ENCODE peak calls at places on chromosomes 11 and 22, in ten cellular contexts. One of them, this sample, is unnamed.

GRCh38 chr11:34468209-34468841 is 29.6 kb downstream of the CAT start:
- DNase-seq in upper lobe of right lung: no peak
- DNase-seq in H9: peak; percentile 54
- DNase-seq in neural progenitor cell: peak; percentile 42
- DNase-seq in lower lobe of right lung: no peak
- DNase-seq in cardiac muscle cell: peak; percentile 45
- DNase-seq in psoas muscle: no peak
- DNase-seq in OCI-LY7: peak; percentile 23
- DNase-seq in K562: peak; percentile 40
- DNase-seq in CD8-positive, alpha-beta T cell: no peak
- DNase-seq in this sample: peak; percentile 35

GRCh38 chr11:113401718-113402117 is 14.1 kb downstream of the ANKK1 start:
- DNase-seq in H9: no peak
- DNase-seq in psoas muscle: peak; percentile 89
- DNase-seq in cardiac muscle cell: peak; percentile 36
- DNase-seq in OCI-LY7: no peak
- DNase-seq in lower lobe of right lung: peak; percentile 80
- DNase-seq in upper lobe of right lung: peak; percentile 89
- DNase-seq in K562: no peak
- DNase-seq in neural progenitor cell: no peak
- DNase-seq in CD8-positive, alpha-beta T cell: no peak
- DNase-seq in this sample: peak; percentile 65

GRCh38 chr11:17722000-17722643 is 2.8 kb downstream of the MYOD1 start:
- DNase-seq in psoas muscle: peak; percentile 75
- DNase-seq in H9: peak; percentile 73
- DNase-seq in upper lobe of right lung: no peak
- DNase-seq in K562: peak; percentile 41
- DNase-seq in OCI-LY7: no peak
- DNase-seq in CD8-positive, alpha-beta T cell: no peak
- DNase-seq in lower lobe of right lung: no peak
- DNase-seq in cardiac muscle cell: peak; percentile 30
- DNase-seq in neural progenitor cell: peak; percentile 70
- DNase-seq in this sample: no peak

GRCh38 chr11:128289048-128289447 is 298.3 kb downstream of the ETS1 start:
- DNase-seq in lower lobe of right lung: no peak
- DNase-seq in H9: no peak
- DNase-seq in OCI-LY7: no peak
- DNase-seq in psoas muscle: no peak
- DNase-seq in neural progenitor cell: no peak
- DNase-seq in K562: no peak
- DNase-seq in upper lobe of right lung: no peak
- DNase-seq in cardiac muscle cell: no peak
- DNase-seq in CD8-positive, alpha-beta T cell: no peak
- DNase-seq in this sample: no peak

GRCh38 chr22:37639771-37640590 is 512 bp downstream of the SH3BP1 start:
- DNase-seq in neural progenitor cell: peak; percentile 50
- DNase-seq in upper lobe of right lung: no peak
- DNase-seq in CD8-positive, alpha-beta T cell: no peak
- DNase-seq in psoas muscle: no peak
- DNase-seq in K562: peak; percentile 54
- DNase-seq in cardiac muscle cell: no peak
- DNase-seq in OCI-LY7: peak; percentile 53
- DNase-seq in H9: peak; percentile 58
- DNase-seq in lower lobe of right lung: no peak
- DNase-seq in this sample: no peak

GRCh38 chr11:44737222-44737621 is 10.5 kb downstream of the TSPAN18 start:
- DNase-seq in OCI-LY7: no peak
- DNase-seq in CD8-positive, alpha-beta T cell: no peak
- DNase-seq in lower lobe of right lung: no peak
- DNase-seq in H9: no peak
- DNase-seq in psoas muscle: no peak
- DNase-seq in cardiac muscle cell: no peak
- DNase-seq in neural progenitor cell: no peak
- DNase-seq in K562: no peak
- DNase-seq in upper lobe of right lung: no peak
- DNase-seq in this sample: no peak

GRCh38 chr11:42172441-42172840 is 713.0 kb upstream of the LRRC4C start:
- DNase-seq in cardiac muscle cell: no peak
- DNase-seq in K562: no peak
- DNase-seq in OCI-LY7: no peak
- DNase-seq in lower lobe of right lung: no peak
- DNase-seq in H9: no peak
- DNase-seq in neural progenitor cell: no peak
- DNase-seq in upper lobe of right lung: no peak
- DNase-seq in psoas muscle: no peak
- DNase-seq in CD8-positive, alpha-beta T cell: no peak
- DNase-seq in this sample: no peak

GRCh38 chr11:33564856-33565453 is 135.7 kb downstream of the C11orf91 start:
- DNase-seq in K562: no peak
- DNase-seq in OCI-LY7: no peak
- DNase-seq in neural progenitor cell: no peak
- DNase-seq in lower lobe of right lung: no peak
- DNase-seq in upper lobe of right lung: no peak
- DNase-seq in psoas muscle: no peak
- DNase-seq in CD8-positive, alpha-beta T cell: no peak
- DNase-seq in cardiac muscle cell: no peak
- DNase-seq in H9: peak; percentile 45
- DNase-seq in this sample: no peak

GRCh38 chr11:134358165-134358852 is 26.5 kb downstream of the GLB1L2 start:
- DNase-seq in neural progenitor cell: no peak
- DNase-seq in K562: no peak
- DNase-seq in psoas muscle: peak; percentile 27
- DNase-seq in upper lobe of right lung: peak; percentile 49
- DNase-seq in OCI-LY7: no peak
- DNase-seq in H9: no peak
- DNase-seq in cardiac muscle cell: no peak
- DNase-seq in lower lobe of right lung: no peak
- DNase-seq in CD8-positive, alpha-beta T cell: no peak
- DNase-seq in this sample: no peak

GRCh38 chr11:93662177-93662575 is 694 bp downstream of the CEP295 start:
- DNase-seq in K562: no peak
- DNase-seq in psoas muscle: no peak
- DNase-seq in cardiac muscle cell: no peak
- DNase-seq in lower lobe of right lung: no peak
- DNase-seq in H9: no peak
- DNase-seq in upper lobe of right lung: no peak
- DNase-seq in CD8-positive, alpha-beta T cell: no peak
- DNase-seq in neural progenitor cell: no peak
- DNase-seq in OCI-LY7: peak; percentile 34
- DNase-seq in this sample: no peak

GRCh38 chr22:27435839-27436581 is 365.5 kb downstream of the MN1 start:
- DNase-seq in H9: no peak
- DNase-seq in lower lobe of right lung: no peak
- DNase-seq in OCI-LY7: no peak
- DNase-seq in K562: no peak
- DNase-seq in cardiac muscle cell: peak; percentile 86
- DNase-seq in psoas muscle: peak; percentile 68
- DNase-seq in CD8-positive, alpha-beta T cell: no peak
- DNase-seq in neural progenitor cell: peak; percentile 77
- DNase-seq in upper lobe of right lung: no peak
- DNase-seq in this sample: no peak

GRCh38 chr11:14956111-14956510 is 16.0 kb downstream of the CALCA start:
- DNase-seq in cardiac muscle cell: no peak
- DNase-seq in H9: no peak
- DNase-seq in psoas muscle: no peak
- DNase-seq in CD8-positive, alpha-beta T cell: no peak
- DNase-seq in K562: no peak
- DNase-seq in OCI-LY7: no peak
- DNase-seq in neural progenitor cell: no peak
- DNase-seq in lower lobe of right lung: no peak
- DNase-seq in upper lobe of right lung: no peak
- DNase-seq in this sample: no peak

GRCh38 chr22:31754813-31755212 is 994 bp downstream of the DEPDC5 start:
- DNase-seq in CD8-positive, alpha-beta T cell: no peak
- DNase-seq in cardiac muscle cell: no peak
- DNase-seq in neural progenitor cell: no peak
- DNase-seq in H9: no peak
- DNase-seq in K562: no peak
- DNase-seq in upper lobe of right lung: no peak
- DNase-seq in lower lobe of right lung: no peak
- DNase-seq in OCI-LY7: no peak
- DNase-seq in psoas muscle: no peak
- DNase-seq in this sample: no peak

GRCh38 chr22:19962246-19962908 is 20.8 kb upstream of the TXNRD2 start:
- DNase-seq in neural progenitor cell: peak; percentile 95
- DNase-seq in OCI-LY7: peak; percentile 90
- DNase-seq in upper lobe of right lung: peak; percentile 88
- DNase-seq in K562: peak; percentile 97
- DNase-seq in H9: peak; percentile 97
- DNase-seq in CD8-positive, alpha-beta T cell: no peak
- DNase-seq in psoas muscle: peak; percentile 75
- DNase-seq in lower lobe of right lung: peak; percentile 85
- DNase-seq in cardiac muscle cell: peak; percentile 83
- DNase-seq in this sample: peak; percentile 91

GRCh38 chr11:32963721-32964120 is 52.0 kb upstream of the DEPDC7 start:
- DNase-seq in H9: no peak
- DNase-seq in neural progenitor cell: no peak
- DNase-seq in OCI-LY7: no peak
- DNase-seq in upper lobe of right lung: no peak
- DNase-seq in lower lobe of right lung: no peak
- DNase-seq in CD8-positive, alpha-beta T cell: no peak
- DNase-seq in cardiac muscle cell: no peak
- DNase-seq in K562: no peak
- DNase-seq in psoas muscle: no peak
- DNase-seq in this sample: no peak

GRCh38 chr11:90476442-90477007 is 253.7 kb upstream of the CHORDC1 start:
- DNase-seq in H9: peak; percentile 31
- DNase-seq in cardiac muscle cell: peak; percentile 12
- DNase-seq in upper lobe of right lung: no peak
- DNase-seq in lower lobe of right lung: no peak
- DNase-seq in OCI-LY7: peak; percentile 13
- DNase-seq in psoas muscle: no peak
- DNase-seq in neural progenitor cell: peak; percentile 58
- DNase-seq in CD8-positive, alpha-beta T cell: no peak
- DNase-seq in K562: no peak
- DNase-seq in this sample: no peak

GRCh38 chr22:41263704-41264103 is 22.3 kb downstream of the RANGAP1 start:
- DNase-seq in H9: no peak
- DNase-seq in cardiac muscle cell: no peak
- DNase-seq in CD8-positive, alpha-beta T cell: no peak
- DNase-seq in K562: no peak
- DNase-seq in neural progenitor cell: no peak
- DNase-seq in lower lobe of right lung: no peak
- DNase-seq in psoas muscle: no peak
- DNase-seq in OCI-LY7: no peak
- DNase-seq in upper lobe of right lung: no peak
- DNase-seq in this sample: no peak

GRCh38 chr11:85647078-85647477 is 689 bp upstream of the TMEM126A start:
- DNase-seq in neural progenitor cell: no peak
- DNase-seq in K562: no peak
- DNase-seq in OCI-LY7: no peak
- DNase-seq in psoas muscle: no peak
- DNase-seq in CD8-positive, alpha-beta T cell: no peak
- DNase-seq in cardiac muscle cell: no peak
- DNase-seq in lower lobe of right lung: no peak
- DNase-seq in upper lobe of right lung: no peak
- DNase-seq in H9: no peak
- DNase-seq in this sample: no peak

GRCh38 chr11:65100674-65101350 is 4.8 kb downstream of the VPS51 start:
- DNase-seq in neural progenitor cell: no peak
- DNase-seq in H9: no peak
- DNase-seq in CD8-positive, alpha-beta T cell: no peak
- DNase-seq in K562: no peak
- DNase-seq in upper lobe of right lung: no peak
- DNase-seq in cardiac muscle cell: peak; percentile 80
- DNase-seq in lower lobe of right lung: no peak
- DNase-seq in OCI-LY7: no peak
- DNase-seq in psoas muscle: no peak
- DNase-seq in this sample: no peak
- TF ChIP-seq CTCF in neural progenitor cell: no peak
- TF ChIP-seq CTCF in H9: peak; percentile 36
- TF ChIP-seq CTCF in CD8-positive, alpha-beta T cell: no peak
- TF ChIP-seq CTCF in K562: peak; percentile 18
- TF ChIP-seq CTCF in upper lobe of right lung: no peak
- TF ChIP-seq CTCF in cardiac muscle cell: peak; percentile 16
- TF ChIP-seq CTCF in lower lobe of right lung: no peak
- TF ChIP-seq CTCF in OCI-LY7: peak; percentile 45
- TF ChIP-seq CTCF in psoas muscle: no peak
- TF ChIP-seq CTCF in this sample: no peak

DNA sequence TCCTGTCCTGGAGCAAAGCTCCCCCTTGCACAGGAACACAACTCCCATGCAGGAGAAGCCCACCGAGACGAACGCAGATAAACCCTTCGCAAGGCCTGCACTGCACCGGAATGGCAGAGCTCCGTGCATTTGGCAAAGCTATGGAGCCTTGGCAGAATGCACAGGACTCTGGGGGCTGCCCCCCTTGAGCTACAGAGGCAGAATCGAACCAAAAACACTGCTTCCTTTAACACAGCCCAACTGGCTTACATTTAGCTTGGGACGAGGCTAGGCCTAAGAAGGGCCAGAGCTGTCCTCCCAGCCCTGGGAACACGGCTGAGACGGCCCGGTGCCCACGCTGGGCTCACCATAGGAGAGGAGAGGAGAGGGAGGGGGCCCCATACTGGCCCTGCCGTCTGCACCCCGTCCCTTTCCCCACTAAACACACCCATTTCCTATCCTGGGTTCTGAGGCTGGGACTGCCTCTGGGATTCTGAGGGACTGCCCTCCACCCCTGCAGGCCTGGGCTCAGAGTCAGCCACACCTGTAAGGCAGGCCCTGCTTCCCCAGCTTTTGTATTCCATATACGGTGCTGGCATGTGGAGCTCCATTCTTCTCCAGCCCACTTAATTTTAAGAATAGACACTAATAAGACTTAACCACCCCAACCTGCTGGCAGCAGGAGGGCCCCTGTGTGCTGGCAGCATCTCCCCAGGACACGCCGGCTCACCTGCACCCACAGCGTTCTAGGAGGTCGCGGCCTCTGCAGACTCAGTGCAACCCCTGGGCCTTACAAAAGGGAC is 32.9 kb downstream of the PPM1F start:
- DNase-seq in lower lobe of right lung: no peak
- DNase-seq in CD8-positive, alpha-beta T cell: no peak
- DNase-seq in neural progenitor cell: peak; percentile 46
- DNase-seq in OCI-LY7: no peak
- DNase-seq in upper lobe of right lung: no peak
- DNase-seq in cardiac muscle cell: no peak
- DNase-seq in K562: no peak
- DNase-seq in H9: no peak
- DNase-seq in psoas muscle: peak; percentile 28
- DNase-seq in this sample: no peak
- H3K27ac ChIP-seq in lower lobe of right lung: no peak overlapping the region
- H3K27ac ChIP-seq in CD8-positive, alpha-beta T cell: no peak overlapping the region
- H3K27ac ChIP-seq in neural progenitor cell: peak overlapping the region; percentile 34
- H3K27ac ChIP-seq in OCI-LY7: no peak overlapping the region
- H3K27ac ChIP-seq in upper lobe of right lung: no peak overlapping the region
- H3K27ac ChIP-seq in cardiac muscle cell: peak overlapping the region; percentile 48
- H3K27ac ChIP-seq in K562: no peak overlapping the region
- H3K27ac ChIP-seq in H9: no peak overlapping the region
- H3K27ac ChIP-seq in psoas muscle: no peak overlapping the region
- H3K27ac ChIP-seq in this sample: no peak overlapping the region

GRCh38 chr11:100948936-100949335 is 180.7 kb downstream of the PGR start:
- DNase-seq in H9: no peak
- DNase-seq in neural progenitor cell: no peak
- DNase-seq in CD8-positive, alpha-beta T cell: no peak
- DNase-seq in K562: no peak
- DNase-seq in lower lobe of right lung: no peak
- DNase-seq in cardiac muscle cell: peak; percentile 40
- DNase-seq in OCI-LY7: no peak
- DNase-seq in psoas muscle: no peak
- DNase-seq in upper lobe of right lung: no peak
- DNase-seq in this sample: no peak
- H3K4me1 ChIP-seq in H9: no peaks in the 10 kb centered on the region
- H3K4me1 ChIP-seq in neural progenitor cell: no peaks in the 10 kb centered on the region
- H3K4me1 ChIP-seq in CD8-positive, alpha-beta T cell: no peaks in the 10 kb centered on the region
- H3K4me1 ChIP-seq in K562: no peaks in the 10 kb centered on the region
- H3K4me1 ChIP-seq in lower lobe of right lung: no peaks in the 10 kb centered on the region
- H3K4me1 ChIP-seq in cardiac muscle cell: no peaks in the 10 kb centered on the region
- H3K4me1 ChIP-seq in OCI-LY7: no peaks in the 10 kb centered on the region
- H3K4me1 ChIP-seq in psoas muscle: no peaks in the 10 kb centered on the region
- H3K4me1 ChIP-seq in upper lobe of right lung: no peaks in the 10 kb centered on the region
- H3K4me1 ChIP-seq in this sample: no peaks in the 10 kb centered on the region

GRCh38 chr11:70144262-70144661 is 58.8 kb upstream of the FADD start:
- DNase-seq in H9: no peak
- DNase-seq in OCI-LY7: no peak
- DNase-seq in psoas muscle: no peak
- DNase-seq in lower lobe of right lung: no peak
- DNase-seq in cardiac muscle cell: no peak
- DNase-seq in CD8-positive, alpha-beta T cell: no peak
- DNase-seq in neural progenitor cell: no peak
- DNase-seq in upper lobe of right lung: no peak
- DNase-seq in K562: no peak
- DNase-seq in this sample: no peak
- TF ChIP-seq CTCF in H9: no peak
- TF ChIP-seq CTCF in OCI-LY7: no peak
- TF ChIP-seq CTCF in psoas muscle: no peak
- TF ChIP-seq CTCF in lower lobe of right lung: no peak
- TF ChIP-seq CTCF in cardiac muscle cell: no peak
- TF ChIP-seq CTCF in CD8-positive, alpha-beta T cell: no peak
- TF ChIP-seq CTCF in neural progenitor cell: no peak
- TF ChIP-seq CTCF in upper lobe of right lung: no peak
- TF ChIP-seq CTCF in K562: no peak
- TF ChIP-seq CTCF in this sample: no peak